ENCODE peak calls at places on chromosome 20, in four cellular contexts. T, C, O and W are unnamed samples.

GRCh38 chr20:1841554-1842140 is 53.6 kb upstream of the SIRPA start:
- DNase-seq in T (no peak), O (peak; percentile 35), C (no peak), W (peak; percentile 43)

GRCh38 chr20:53712212-53712977 is 118.8 kb upstream of the ZNF217 start:
- DNase-seq in T (no peak), C (no peak), O (no peak), W (no peak)

GRCh38 chr20:47125553-47126373 is 230.7 kb downstream of the ZMYND8 start:
- DNase-seq in C (no peak), O (no peak), T (no peak), W (no peak)

GRCh38 chr20:8473459-8473858 is 341.4 kb downstream of the PLCB1 start:
- DNase-seq in T (no peak), C (no peak), O (no peak), W (no peak)

GRCh38 chr20:25224941-25225340 is 22.9 kb upstream of the PYGB start:
- DNase-seq in C (no peak), T (no peak), O (no peak), W (no peak)

GRCh38 chr20:53194891-53195290 is 222.7 kb downstream of the TSHZ2 start:
- DNase-seq in C (no peak), T (no peak), O (no peak), W (no peak)

GRCh38 chr20:47781631-47782030 is 3.6 kb downstream of the SULF2 start:
- DNase-seq in C (no peak), T (no peak), O (no peak), W (no peak)

GRCh38 chr20:50256577-50256976 is 65.9 kb downstream of the CEBPB start:
- DNase-seq in O (no peak), T (no peak), C (no peak), W (no peak)

GRCh38 chr20:4022386-4023350 is 7.3 kb upstream of the RNF24 start:
- DNase-seq in C (no peak), O (no peak), T (no peak), W (no peak)

GRCh38 chr20:9515211-9515580 is 806 bp downstream of the LAMP5 start:
- DNase-seq in T (no peak), C (no peak), O (no peak), W (no peak)

GRCh38 chr20:4951299-4951698 is 50.0 kb downstream of the SLC23A2 start:
- DNase-seq in O (no peak), T (peak; percentile 64), C (peak; percentile 97), W (peak; percentile 33)

DNA sequence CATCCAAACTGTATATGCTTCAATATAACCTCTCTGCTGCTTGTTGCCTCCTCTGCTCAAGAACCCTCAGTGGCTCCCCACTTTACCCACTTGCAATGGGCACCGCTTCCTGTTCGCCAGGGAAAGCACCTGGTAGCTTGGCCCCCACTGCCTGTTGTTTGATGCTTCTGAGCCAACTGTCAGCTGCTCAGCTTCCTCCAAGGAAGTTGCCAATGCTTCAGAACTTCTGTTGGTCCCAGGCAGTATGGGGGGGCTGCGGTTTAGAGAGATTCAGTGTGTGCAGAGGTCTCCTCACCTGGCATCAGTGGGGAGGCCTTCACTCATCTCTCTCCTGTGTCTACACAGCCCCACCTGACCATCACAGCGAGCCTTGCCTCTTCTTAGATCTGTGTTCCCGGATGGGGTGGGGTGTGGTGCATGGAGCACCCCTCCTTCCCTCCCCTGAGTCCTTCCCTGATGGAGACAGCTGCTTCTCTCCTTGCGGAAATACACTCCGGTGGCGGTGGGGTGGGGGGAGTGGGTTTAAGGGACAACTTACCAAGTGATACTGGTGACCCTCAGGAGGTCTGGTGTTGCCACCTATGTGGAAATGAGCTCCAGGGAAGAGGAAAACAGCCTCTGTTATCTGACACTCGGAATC is 308.1 kb downstream of the CDH26 start:
- DNase-seq in T (no peak), O (no peak), C (no peak), W (no peak)
- H3K4me1 ChIP-seq in T (no peaks in the 10 kb centered on the region), O (no peaks in the 10 kb centered on the region), C (no peaks in the 10 kb centered on the region), W (no peaks in the 10 kb centered on the region)

DNA sequence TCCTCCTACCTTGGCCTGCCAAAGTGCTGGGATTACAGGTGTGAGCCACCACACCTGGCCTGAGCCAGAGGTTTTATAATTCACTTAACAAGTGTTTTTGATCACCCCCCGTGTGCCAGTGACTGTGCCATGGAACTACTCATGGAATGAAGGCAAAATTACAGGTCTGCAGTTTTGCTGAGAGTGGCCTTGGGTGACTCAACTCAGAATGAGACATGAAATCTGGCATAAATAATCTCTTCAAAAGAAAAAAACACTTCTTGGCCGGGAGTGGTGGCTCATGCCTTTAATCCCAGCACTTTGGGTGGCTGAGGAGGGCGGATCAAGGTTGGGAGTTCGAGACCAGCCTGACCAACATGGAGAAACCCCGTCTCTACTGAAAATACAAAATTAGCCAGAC is 166.9 kb upstream of the SALL4 start:
- DNase-seq in O (no peak), C (no peak), T (no peak), W (no peak)
- H3K27ac ChIP-seq in O (no peak overlapping the region), C (no peak overlapping the region), T (no peak overlapping the region), W (no peak overlapping the region)

GRCh38 chr20:17748279-17748678 is 48.5 kb downstream of the BANF2 start:
- DNase-seq in T (no peak), C (no peak), O (no peak), W (no peak)

GRCh38 chr20:17749628-17749978 is 49.8 kb downstream of the BANF2 start:
- DNase-seq in C (no peak), T (no peak), O (no peak), W (no peak)

GRCh38 chr20:17751640-17752039 is 51.9 kb downstream of the BANF2 start:
- DNase-seq in C (no peak), O (no peak), T (no peak), W (no peak)

GRCh38 chr20:17750722-17751045 is 50.9 kb downstream of the BANF2 start:
- DNase-seq in T (no peak), C (no peak), O (no peak), W (no peak)

DNA sequence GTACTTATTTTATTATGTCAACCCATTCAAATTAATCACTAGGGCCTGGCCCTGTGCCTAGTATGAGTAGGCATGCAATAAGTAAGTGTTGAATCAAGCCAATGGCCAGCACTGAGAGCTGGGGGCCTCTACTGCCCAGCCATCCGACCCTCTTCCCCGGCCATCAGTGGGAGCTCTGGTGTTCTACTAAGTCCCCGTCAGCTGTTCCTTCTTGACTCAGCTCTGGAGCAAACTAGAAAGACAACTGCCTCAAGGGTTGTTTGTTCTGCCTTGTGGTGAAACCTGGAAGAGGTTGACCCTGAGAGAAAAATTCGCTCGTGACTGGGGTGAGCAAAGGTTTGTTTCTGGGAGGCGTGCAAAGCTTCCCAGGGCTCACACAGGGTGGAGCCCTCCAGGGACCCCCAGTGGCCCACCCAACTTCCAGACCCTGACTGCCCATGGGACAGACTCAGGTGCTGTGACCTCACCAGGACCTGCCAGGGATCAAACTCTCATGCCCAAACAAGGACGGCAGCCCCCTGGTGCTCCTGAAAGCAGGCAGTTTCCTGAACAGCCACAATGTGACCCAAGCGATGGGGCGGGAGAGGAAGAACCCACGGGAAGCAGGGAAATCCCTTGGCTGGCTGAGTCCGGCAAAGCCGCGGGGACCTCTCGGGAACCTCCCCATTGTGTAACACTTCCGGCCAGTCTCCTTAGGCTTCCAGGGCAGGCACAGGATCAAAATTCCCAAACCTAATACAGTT is 50.4 kb downstream of the BANF2 start:
- DNase-seq in T (peak; percentile 83), O (peak; percentile 28), C (peak; percentile 93), W (no peak)
- TF ChIP-seq CTCF in T (no peak), O (no peak), C (no peak), W (no peak)

GRCh38 chr20:62813588-62813987 is 3.3 kb upstream of the COL9A3 start:
- DNase-seq in O (no peak), C (no peak), T (no peak), W (no peak)

GRCh38 chr20:62814060-62814708 is 2.7 kb upstream of the COL9A3 start:
- DNase-seq in T (no peak), O (no peak), C (no peak), W (no peak)

GRCh38 chr20:62816031-62816878 is 595 bp upstream of the COL9A3 start:
- DNase-seq in O (no peak), T (no peak), C (no peak), W (no peak)

GRCh38 chr20:62814709-62815065 is 2.2 kb upstream of the COL9A3 start:
- DNase-seq in O (no peak), T (no peak), C (no peak), W (no peak)

GRCh38 chr20:62815066-62815991 is 1.5 kb upstream of the COL9A3 start:
- DNase-seq in C (no peak), O (no peak), T (no peak), W (peak; percentile 90)
- H3K4me1 ChIP-seq in C (peaks cover 18% of the 10 kb centered on the region), O (peaks cover 16% of the 10 kb centered on the region), T (peaks cover 56% of the 10 kb centered on the region), W (peaks cover 34% of the 10 kb centered on the region)

GRCh38 chr20:57166568-57167291 is 99.7 kb downstream of the BMP7 start:
- DNase-seq in O (no peak), C (no peak), T (no peak), W (no peak)
- H3K27ac ChIP-seq in O (no peak overlapping the region), C (no peak overlapping the region), T (peak overlapping the region; percentile 78), W (no peak overlapping the region)